ENCODE peak calls at places on chromosome 1, in four cellular contexts. W is lower lobe of right lung; U is Calu3; Y is effector CD4-positive, alpha-beta T cell. T is an unnamed sample.

GRCh38 chr1:178192686-178193085 is 98.8 kb downstream of the RASAL2 start:
- DNase-seq in W (no peak), U (peak), Y (no peak), T (peak)

GRCh38 chr1:69913967-69914366 is 291.4 kb downstream of the LRRC40 start:
- DNase-seq in W (no peak), U (no peak), Y (no peak), T (no peak)

GRCh38 chr1:104073463-104073902 is 323.8 kb downstream of the AMY1C start:
- DNase-seq in W (no peak), U (no peak), Y (no peak), T (no peak)

GRCh38 chr1:54014009-54014629 is 3.9 kb downstream of the LDLRAD1 start:
- DNase-seq in W (no peak), U (no peak), Y (no peak), T (no peak)

GRCh38 chr1:175192111-175192629 is 406 bp downstream of the KIAA0040 start:
- DNase-seq in W (peak), U (peak), Y (no peak), T (no peak)

GRCh38 chr1:231958448-231958847 is 331.9 kb downstream of the DISC1 start:
- DNase-seq in W (no peak), U (no peak), Y (no peak), T (no peak)

GRCh38 chr1:200429221-200429751 is 19.4 kb upstream of the ZNF281 start:
- DNase-seq in W (no peak), U (no peak), Y (no peak), T (no peak)

GRCh38 chr1:43447891-43448708 is 5.6 kb downstream of the HYI start:
- DNase-seq in W (no peak), U (no peak), Y (no peak), T (no peak)

GRCh38 chr1:100234432-100234831 is 15.2 kb downstream of the DBT start:
- DNase-seq in W (no peak), U (no peak), Y (no peak), T (no peak)

GRCh38 chr1:211182746-211183145 is 48.8 kb upstream of the KCNH1 start:
- DNase-seq in W (no peak), U (no peak), Y (no peak), T (no peak)

GRCh38 chr1:153386500-153386901 is 4.4 kb downstream of the S100A8 start:
- DNase-seq in W (peak), U (no peak), Y (no peak), T (no peak)

GRCh38 chr1:21066365-21067012 is 110.2 kb downstream of the EIF4G3 start:
- DNase-seq in W (no peak), U (no peak), Y (no peak), T (no peak)

GRCh38 chr1:53992085-53992874 is 25.7 kb downstream of the LDLRAD1 start:
- DNase-seq in W (no peak), U (no peak), Y (no peak), T (no peak)

GRCh38 chr1:100950776-100951175 is 54.9 kb downstream of the SLC30A7 start:
- DNase-seq in W (no peak), U (no peak), Y (no peak), T (no peak)

GRCh38 chr1:182595641-182596240 is 6.7 kb upstream of the RNASEL start:
- DNase-seq in W (peak), U (peak), Y (peak), T (no peak)

T was measured in T1000.